ENCODE peak calls at places on chromosomes 3 and 15, in nine cellular contexts. M is B cell; Y is cardiac fibroblast; E is AG04449; I is H9; A is PC-3; B is GM06990; C is prostate gland; T is CD8-positive, alpha-beta T cell. Z is an unnamed sample.

GRCh38 chr15:39580630-39581500 is at the start of gene THBS1:
- DNase-seq in A (peak; percentile 94), E (peak; percentile 86), M (peak; percentile 3), T (peak; percentile 58), C (peak; percentile 78), B (peak; percentile 24), Y (peak; percentile 99), I (peak; percentile 96), Z (no peak)

GRCh38 chr3:15206662-15207576 is 873 bp downstream of the CAPN7 start:
- DNase-seq in I (peak; percentile 68), Y (peak; percentile 36), T (peak; percentile 50), M (peak; percentile 30), B (peak; percentile 20), C (peak; percentile 37), A (peak; percentile 48), E (no peak), Z (peak; percentile 22)

GRCh38 chr3:58578873-58579272 is 1.7 kb upstream of the FAM107A start:
- DNase-seq in Y (no peak), C (no peak), A (no peak), E (no peak), B (no peak), I (no peak), M (no peak), T (no peak), Z (no peak)

GRCh38 chr15:42102646-42103235 is 8.4 kb upstream of the PLA2G4D start:
- DNase-seq in M (no peak), A (peak; percentile 36), B (no peak), C (no peak), T (no peak), I (no peak), Y (peak; percentile 50), E (no peak), Z (no peak)

GRCh38 chr15:94972314-94972713 is 741.0 kb downstream of the MCTP2 start:
- DNase-seq in A (no peak), I (peak; percentile 27), Y (peak; percentile 37), E (no peak), C (no peak), B (no peak), M (no peak), T (no peak), Z (no peak)

GRCh38 chr3:87446849-87447387 is 170.5 kb upstream of the POU1F1 start:
- DNase-seq in C (no peak), B (no peak), Y (no peak), E (no peak), I (no peak), M (no peak), A (no peak), T (no peak), Z (no peak)

GRCh38 chr3:40800343-40800742 is 275.6 kb downstream of the ZNF621 start:
- DNase-seq in Y (peak; percentile 85), T (no peak), M (no peak), E (no peak), I (no peak), A (peak; percentile 90), C (no peak), B (no peak), Z (no peak)

GRCh38 chr3:116299646-116300081 is 145.6 kb downstream of the LSAMP start:
- DNase-seq in C (no peak), B (peak; percentile 7), A (no peak), T (no peak), I (no peak), E (no peak), M (no peak), Y (no peak), Z (no peak)

GRCh38 chr3:10417849-10418248 is 87.5 kb downstream of the ATP2B2 start:
- DNase-seq in I (no peak), A (peak; percentile 11), T (no peak), B (no peak), C (no peak), E (no peak), M (no peak), Y (peak; percentile 10), Z (peak; percentile 32)

GRCh38 chr3:56975562-56975961 is 84.9 kb upstream of the SPATA12 start:
- DNase-seq in Y (peak; percentile 68), T (no peak), I (no peak), E (no peak), C (no peak), A (no peak), M (no peak), B (no peak), Z (no peak)

GRCh38 chr3:39103324-39103693 is 4.1 kb downstream of the GORASP1 start:
- DNase-seq in I (peak; percentile 46), M (no peak), E (no peak), Y (no peak), B (no peak), C (no peak), A (no peak), T (no peak), Z (no peak)
- TF ChIP-seq CTCF in I (peak; percentile 51), M (no peak), E (no peak), Y (peak; percentile 7), B (peak; percentile 33), C (no peak), A (peak; percentile 38), T (no peak), Z (no peak)

DNA sequence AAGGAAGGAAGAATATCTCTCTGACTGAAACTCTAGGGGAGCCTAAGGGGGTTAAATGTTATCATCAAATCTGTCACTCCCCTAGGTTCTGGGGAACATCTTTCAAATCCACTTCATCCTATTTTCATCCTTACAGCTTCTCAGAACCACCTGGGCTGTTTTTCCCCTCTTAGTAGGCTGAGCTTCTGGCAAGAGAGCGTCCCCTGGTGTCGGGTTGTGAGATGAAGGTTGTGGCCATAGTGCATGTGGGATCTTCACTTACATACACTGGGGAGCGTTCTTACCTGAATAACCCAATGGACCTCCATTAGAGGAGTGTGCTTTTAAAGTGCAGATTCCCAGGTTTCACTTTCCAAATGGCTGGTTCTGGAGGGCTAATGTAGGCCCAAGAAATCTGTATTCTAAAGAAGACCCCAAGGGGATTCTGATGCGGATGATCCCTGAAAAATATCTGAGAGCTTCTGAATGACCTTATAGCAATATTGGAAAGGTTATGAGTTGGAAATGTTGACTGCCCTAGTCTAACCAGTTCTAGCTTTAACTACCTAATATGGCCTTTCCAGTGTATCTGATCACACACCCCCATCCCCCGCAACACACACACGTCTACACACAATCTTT is 663.7 kb downstream of the AGBL1 start:
- DNase-seq in M (no peak), C (peak; percentile 42), Y (no peak), T (peak; percentile 75), B (no peak), E (no peak), I (peak; percentile 79), A (peak; percentile 63), Z (no peak)
- TF ChIP-seq CTCF in M (no peak), C (peak; percentile 74), Y (no peak), T (peak; percentile 56), B (peak; percentile 66), E (peak; percentile 7), I (peak; percentile 91), A (peak; percentile 69), Z (peak; percentile 30)

GRCh38 chr3:182139627-182140357 is 428.1 kb downstream of the SOX2 start:
- DNase-seq in E (no peak), C (no peak), A (no peak), B (no peak), Y (no peak), T (no peak), M (no peak), I (peak; percentile 73), Z (no peak)
- TF ChIP-seq CTCF in E (no peak), C (no peak), A (peak; percentile 41), B (no peak), Y (no peak), T (no peak), M (no peak), I (peak; percentile 63), Z (no peak)

GRCh38 chr15:73287019-73287418 is 81.7 kb downstream of the HCN4 start:
- DNase-seq in I (no peak), M (no peak), C (no peak), T (no peak), A (no peak), E (no peak), B (no peak), Y (no peak), Z (no peak)

GRCh38 chr15:73293773-73294172 is 75.0 kb downstream of the HCN4 start:
- DNase-seq in A (no peak), C (no peak), T (no peak), Y (no peak), I (no peak), M (no peak), E (no peak), B (no peak), Z (no peak)

GRCh38 chr15:73295630-73296286 is 73.0 kb downstream of the HCN4 start:
- DNase-seq in Y (peak; percentile 54), M (no peak), C (no peak), B (no peak), A (no peak), T (no peak), E (no peak), I (no peak), Z (no peak)

GRCh38 chr15:73286356-73286755 is 82.4 kb downstream of the HCN4 start:
- DNase-seq in M (no peak), Y (peak; percentile 9), A (no peak), C (no peak), I (no peak), B (no peak), E (no peak), T (no peak), Z (no peak)

GRCh38 chr15:73291441-73291840 is 77.3 kb downstream of the HCN4 start:
- DNase-seq in M (no peak), C (no peak), B (no peak), A (no peak), I (no peak), T (no peak), E (no peak), Y (no peak), Z (no peak)
- TF ChIP-seq CTCF in M (no peak), C (no peak), B (no peak), A (no peak), I (no peak), T (no peak), E (no peak), Y (no peak), Z (no peak)

GRCh38 chr3:128588147-128588546 is 62.5 kb downstream of the RPN1 start:
- DNase-seq in E (no peak), I (no peak), C (no peak), A (no peak), T (no peak), B (no peak), Y (no peak), M (no peak), Z (no peak)

GRCh38 chr3:128591728-128592426 is 58.7 kb downstream of the RPN1 start:
- DNase-seq in Y (no peak), E (no peak), A (peak; percentile 24), T (no peak), C (no peak), I (no peak), M (no peak), B (no peak), Z (no peak)

GRCh38 chr3:128587391-128587790 is 63.2 kb downstream of the RPN1 start:
- DNase-seq in T (no peak), M (no peak), I (no peak), A (no peak), E (no peak), B (no peak), Y (no peak), C (no peak), Z (no peak)

GRCh38 chr3:128592891-128593290 is 57.7 kb downstream of the RPN1 start:
- DNase-seq in E (no peak), I (no peak), A (no peak), B (no peak), T (no peak), C (no peak), Y (no peak), M (no peak), Z (no peak)

GRCh38 chr3:128590948-128591347 is 59.7 kb downstream of the RPN1 start:
- DNase-seq in A (peak; percentile 19), B (no peak), I (peak; percentile 88), M (no peak), T (no peak), C (no peak), E (no peak), Y (no peak), Z (no peak)
- TF ChIP-seq CTCF in A (peak; percentile 41), B (peak; percentile 16), I (peak; percentile 71), M (no peak), T (no peak), C (no peak), E (no peak), Y (peak; percentile 9), Z (no peak)